ENCODE peak calls at places on chromosome 21, in five cellular contexts. P is uterus, Y is heart left ventricle, U is sigmoid colon, E is K562. F is an unnamed sample.

GRCh38 chr21:43300496-43301423 is 126.2 kb downstream of the SIK1 start:
- DNase-seq in U (no peak), P (no peak), Y (peak), E (no peak), F (no peak)

GRCh38 chr21:28793043-28793442 is 199.6 kb downstream of the LTN1 start:
- DNase-seq in Y (no peak), U (no peak), E (no peak), P (no peak), F (no peak)

GRCh38 chr21:31750843-31751242 is 18.9 kb upstream of the SCAF4 start:
- DNase-seq in E (no peak), P (no peak), U (no peak), Y (no peak), F (no peak)

GRCh38 chr21:19458295-19458694 is 1054.7 kb upstream of the TMPRSS15 start:
- DNase-seq in E (no peak), P (no peak), Y (no peak), U (no peak), F (no peak)

GRCh38 chr21:44436111-44436611 is 19.1 kb upstream of the LRRC3 start:
- DNase-seq in E (no peak), Y (no peak), P (no peak), U (peak), F (peak)

GRCh38 chr21:18832950-18833349 is 429.4 kb upstream of the TMPRSS15 start:
- DNase-seq in P (no peak), Y (no peak), E (no peak), U (no peak), F (no peak)

GRCh38 chr21:29753216-29753615 is 186.6 kb downstream of the GRIK1 start:
- DNase-seq in U (no peak), Y (no peak), P (no peak), E (no peak), F (no peak)

GRCh38 chr21:31713973-31714740 is 17.8 kb downstream of the SCAF4 start:
- DNase-seq in P (no peak), E (no peak), Y (no peak), U (no peak), F (no peak)

GRCh38 chr21:16709866-16710550 is 802.8 kb upstream of the CXADR start:
- DNase-seq in Y (no peak), P (peak), E (no peak), U (peak), F (peak)

GRCh38 chr21:44440241-44441040 is 14.9 kb upstream of the LRRC3 start:
- DNase-seq in E (no peak), U (peak), Y (no peak), P (no peak), F (no peak)

GRCh38 chr21:32702702-32703101 is 25.1 kb downstream of the SYNJ1 start:
- DNase-seq in U (no peak), E (no peak), P (no peak), Y (no peak), F (no peak)

GRCh38 chr21:44802396-44803153 is 955 bp upstream of the UBE2G2 start:
- DNase-seq in U (no peak), E (peak), Y (no peak), P (no peak), F (no peak)

GRCh38 chr21:37435120-37435519 is 68.5 kb downstream of the DYRK1A start:
- DNase-seq in Y (peak), P (peak), U (peak), E (peak), F (no peak)

GRCh38 chr21:29504751-29505321 is 206.1 kb downstream of the BACH1 start:
- DNase-seq in P (no peak), Y (no peak), E (no peak), U (no peak), F (no peak)

GRCh38 chr21:27393726-27394125 is 426.8 kb upstream of the ADAMTS5 start:
- DNase-seq in E (no peak), Y (no peak), U (no peak), P (no peak), F (no peak)

GRCh38 chr21:21907271-21907670 is 909.1 kb downstream of the NCAM2 start:
- DNase-seq in U (no peak), P (no peak), E (no peak), Y (no peak), F (no peak)

GRCh38 chr21:31837613-31838390 is 35.0 kb upstream of the HUNK start:
- DNase-seq in U (no peak), E (no peak), P (no peak), Y (no peak), F (no peak)

DNA sequence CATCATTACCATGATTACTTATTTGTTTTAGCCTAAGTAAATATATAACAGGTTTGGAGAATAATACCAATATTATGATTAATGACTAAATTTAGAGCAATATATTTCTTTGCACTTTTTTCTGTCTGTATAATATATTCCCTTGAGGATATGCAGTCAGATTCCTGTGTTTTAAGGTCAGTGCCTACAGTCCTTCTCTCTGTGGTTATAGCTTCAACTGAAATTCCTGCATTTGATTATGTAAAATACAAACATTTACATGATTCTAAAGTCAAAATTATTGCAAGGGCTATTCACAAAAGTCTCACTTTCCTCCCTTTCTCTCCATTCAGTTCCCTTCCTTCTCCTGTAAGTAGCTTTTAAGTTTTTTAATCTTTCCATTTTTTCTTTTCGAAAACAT is 142.9 kb upstream of the COL6A1 start:
- DNase-seq in Y (no peak), P (no peak), E (no peak), U (no peak), F (no peak)
- H3K27ac ChIP-seq in Y (no peak), P (no peak), E (no peak), U (no peak), F (no peak)

GRCh38 chr21:35048183-35048601 is 910 bp downstream of the RUNX1 start:
- DNase-seq in Y (no peak), U (no peak), P (no peak), E (no peak), F (no peak)
- TF ChIP-seq POLR2A in Y (no peak), U (no peak), P (no peak), E (no peak), F (no peak)

GRCh38 chr21:35617491-35617890 is 442.8 kb downstream of the SETD4 start:
- DNase-seq in E (no peak), U (no peak), Y (no peak), P (no peak), F (no peak)

GRCh38 chr21:35615325-35615724 is 445.0 kb downstream of the SETD4 start:
- DNase-seq in P (no peak), E (no peak), U (no peak), Y (no peak), F (no peak)

GRCh38 chr21:35616090-35616489 is 444.2 kb downstream of the SETD4 start:
- DNase-seq in Y (no peak), U (no peak), P (no peak), E (no peak), F (no peak)

GRCh38 chr21:35611752-35612151 is 448.6 kb downstream of the SETD4 start:
- DNase-seq in P (no peak), U (no peak), E (no peak), Y (no peak), F (no peak)

GRCh38 chr21:35614412-35614901 is 445.9 kb downstream of the SETD4 start:
- DNase-seq in Y (no peak), E (no peak), P (no peak), U (no peak), F (no peak)
- H3K27ac ChIP-seq in Y (no peak), E (no peak), P (no peak), U (no peak), F (no peak)

DNA sequence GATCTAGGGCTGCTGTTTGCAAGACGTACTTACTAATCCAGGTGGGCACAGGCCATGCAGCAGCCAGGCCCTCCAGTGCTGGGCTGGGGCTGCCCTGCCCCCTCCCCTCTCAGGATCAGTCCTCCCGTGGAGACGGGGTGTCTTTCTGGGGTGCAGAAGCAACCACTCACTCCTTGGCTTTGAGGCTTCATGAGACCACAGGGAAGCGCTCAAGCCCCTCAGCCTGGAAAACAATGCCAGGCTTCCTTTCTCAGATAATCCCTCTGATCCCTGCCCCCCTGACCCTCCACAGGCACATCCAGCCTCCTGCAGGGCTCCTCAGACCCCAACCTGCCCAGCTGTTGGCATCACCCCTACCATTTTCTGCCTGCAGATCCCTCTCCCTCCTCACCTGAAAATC is 13.9 kb upstream of the C2CD2 start:
- DNase-seq in U (no peak), P (no peak), Y (no peak), E (no peak), F (no peak)
- TF ChIP-seq POLR2A in U (no peak), P (no peak), Y (no peak), E (no peak), F (no peak)

GRCh38 chr21:15203740-15204139 is 138.9 kb upstream of the NRIP1 start:
- DNase-seq in Y (no peak), E (no peak), P (no peak), U (no peak), F (no peak)

GRCh38 chr21:15197696-15198095 is 132.9 kb upstream of the NRIP1 start:
- DNase-seq in Y (no peak), E (no peak), U (no peak), P (no peak), F (no peak)

GRCh38 chr21:15195768-15196167 is 131.0 kb upstream of the NRIP1 start:
- DNase-seq in U (no peak), E (no peak), Y (no peak), P (no peak), F (no peak)

GRCh38 chr21:15199414-15199813 is 134.6 kb upstream of the NRIP1 start:
- DNase-seq in E (no peak), U (no peak), Y (no peak), P (no peak), F (no peak)

GRCh38 chr21:15199940-15200339 is 135.1 kb upstream of the NRIP1 start:
- DNase-seq in Y (no peak), U (no peak), P (no peak), E (no peak), F (no peak)
- H3K27ac ChIP-seq in Y (no peak), U (no peak), P (no peak), E (no peak), F (no peak)

GRCh38 chr21:39348355-39349210 is at the start of gene HMGN1:
- DNase-seq in P (peak), E (peak), U (peak), Y (peak), F (peak)
- TF ChIP-seq POLR2A in P (peak), E (peak), U (peak), Y (no peak), F (peak)

GRCh38 chr21:41802185-41802584 is 35.3 kb upstream of the RIPK4 start:
- DNase-seq in E (no peak), P (no peak), U (no peak), Y (no peak), F (no peak)
- H3K27ac ChIP-seq in E (no peak), P (no peak), U (no peak), Y (no peak), F (no peak)

GRCh38 chr21:26061437-26061836 is 109.1 kb downstream of the APP start:
- DNase-seq in U (no peak), E (no peak), Y (peak), P (no peak), F (no peak)
- TF ChIP-seq POLR2A in U (no peak), E (no peak), Y (no peak), P (no peak), F (no peak)

F was measured in ovary.